ENCODE peak calls at places on chromosomes 11 and 22, in six cellular contexts. X is CD4-positive, alpha-beta T cell; Q is activated naive CD8-positive, alpha-beta T cell treated with anti-CD3 and anti-CD28 coated beads, Interleukin-2, amount 50 U/mL, for 24 hours; N is HCT116; I is right cardiac atrium; E is DND-41. J is an unnamed sample.
A peak's percentile ranks its signal among the peaks of the same experiment; 100 is the strongest.

GRCh38 chr11:118102721-118103261 is 16.0 kb upstream of the SMIM35 start:
- ATAC-seq in X (no peak), Q (no peak), N (no peak), I (no peak), E (no peak), J (no peak)

GRCh38 chr11:122668562-122669090 is 13.1 kb downstream of the UBASH3B start:
- ATAC-seq in X (peak; percentile 70), Q (peak; percentile 83), N (no peak), I (no peak), E (peak; percentile 68), J (no peak)

GRCh38 chr11:113603277-113604059 is 102.6 kb downstream of the TMPRSS5 start:
- ATAC-seq in X (no peak), Q (no peak), N (no peak), I (peak; percentile 91), E (no peak), J (no peak)

GRCh38 chr11:16511109-16511806 is 154.9 kb upstream of the SOX6 start:
- ATAC-seq in X (no peak), Q (no peak), N (no peak), I (no peak), E (no peak), J (peak; percentile 93)

GRCh38 chr22:17578129-17578754 is 14.9 kb downstream of the SLC25A18 start:
- ATAC-seq in X (no peak), Q (no peak), N (no peak), I (peak; percentile 63), E (no peak), J (no peak)

GRCh38 chr11:70547821-70548670 is 149.7 kb downstream of the CTTN start:
- ATAC-seq in X (no peak), Q (no peak), N (peak; percentile 55), I (peak; percentile 75), E (no peak), J (no peak)

GRCh38 chr11:24082241-24082640 is 414.6 kb upstream of the LUZP2 start:
- ATAC-seq in X (no peak), Q (no peak), N (no peak), I (no peak), E (no peak), J (no peak)

GRCh38 chr11:46674463-46675287 is 25.7 kb downstream of the ARHGAP1 start:
- ATAC-seq in X (peak; percentile 30), Q (no peak), N (peak; percentile 45), I (peak; percentile 30), E (no peak), J (peak; percentile 23)

GRCh38 chr11:132103006-132103405 is 732.6 kb downstream of the NTM start:
- ATAC-seq in X (no peak), Q (no peak), N (no peak), I (peak; percentile 39), E (no peak), J (no peak)

GRCh38 chr11:20561915-20562314 is 37.5 kb upstream of the SLC6A5 start:
- ATAC-seq in X (no peak), Q (no peak), N (no peak), I (no peak), E (no peak), J (no peak)

GRCh38 chr11:58493676-58494075 is 14.2 kb downstream of the OR5B21 start:
- ATAC-seq in X (no peak), Q (no peak), N (no peak), I (no peak), E (no peak), J (no peak)

GRCh38 chr22:23767303-23767672 is 484 bp downstream of the CHCHD10 start:
- ATAC-seq in X (no peak), Q (no peak), N (peak; percentile 6), I (peak; percentile 0), E (no peak), J (no peak)

GRCh38 chr11:20025331-20025840 is 134.9 kb downstream of the DBX1 start:
- ATAC-seq in X (no peak), Q (no peak), N (no peak), I (no peak), E (no peak), J (no peak)

GRCh38 chr22:37502342-37503182 is 16.4 kb upstream of the MFNG start:
- ATAC-seq in X (no peak), Q (no peak), N (no peak), I (peak; percentile 7), E (no peak), J (peak; percentile 52)

GRCh38 chr11:60951611-60951908 is 416 bp downstream of the SLC15A3 start:
- ATAC-seq in X (peak; percentile 3), Q (peak; percentile 6), N (no peak), I (peak; percentile 32), E (no peak), J (peak; percentile 17)

GRCh38 chr22:44752285-44753188 is at the start of gene ARHGAP8:
- ATAC-seq in X (peak; percentile 69), Q (peak; percentile 15), N (peak; percentile 75), I (peak; percentile 28), E (no peak), J (peak; percentile 51)

GRCh38 chr11:123299721-123300120 is 104.7 kb upstream of the CLMP start:
- ATAC-seq in X (no peak), Q (no peak), N (no peak), I (no peak), E (no peak), J (no peak)

GRCh38 chr11:4065601-4066377 is 28.8 kb upstream of the RRM1 start:
- ATAC-seq in X (no peak), Q (no peak), N (no peak), I (peak; percentile 60), E (no peak), J (no peak)

GRCh38 chr11:45811571-45812290 is 6.8 kb downstream of the SLC35C1 start:
- ATAC-seq in X (no peak), Q (no peak), N (no peak), I (no peak), E (no peak), J (no peak)

GRCh38 chr11:127000291-127000968 is at the start of gene KIRREL3:
- ATAC-seq in X (no peak), Q (no peak), N (no peak), I (peak; percentile 33), E (no peak), J (no peak)

GRCh38 chr22:47094861-47095330 is 332.4 kb downstream of the TBC1D22A start:
- ATAC-seq in X (no peak), Q (peak; percentile 15), N (no peak), I (no peak), E (no peak), J (peak; percentile 74)

GRCh38 chr11:94795799-94796580 is 27.8 kb downstream of the AMOTL1 start:
- ATAC-seq in X (no peak), Q (no peak), N (no peak), I (no peak), E (no peak), J (no peak)

GRCh38 chr11:18463439-18463838 is 7.8 kb downstream of the LDHAL6A start:
- ATAC-seq in X (no peak), Q (no peak), N (no peak), I (no peak), E (no peak), J (no peak)

GRCh38 chr11:113555071-113555739 is 80.0 kb upstream of the DRD2 start:
- ATAC-seq in X (no peak), Q (no peak), N (no peak), I (no peak), E (no peak), J (no peak)

GRCh38 chr11:69155302-69156198 is at the start of gene SMIM38:
- ATAC-seq in X (no peak), Q (peak; percentile 65), N (peak; percentile 36), I (no peak), E (no peak), J (peak; percentile 57)

GRCh38 chr11:73059915-73060314 is 82.2 kb downstream of the FCHSD2 start:
- ATAC-seq in X (no peak), Q (peak; percentile 75), N (no peak), I (no peak), E (no peak), J (peak; percentile 62)

GRCh38 chr11:115201121-115201792 is 303.0 kb downstream of the CADM1 start:
- ATAC-seq in X (no peak), Q (no peak), N (no peak), I (no peak), E (no peak), J (no peak)

GRCh38 chr11:102276302-102277182 is 40.7 kb upstream of the BIRC3 start:
- ATAC-seq in X (no peak), Q (no peak), N (no peak), I (no peak), E (no peak), J (no peak)

GRCh38 chr22:45206233-45206632 is 34.5 kb downstream of the KIAA0930 start:
- ATAC-seq in X (no peak), Q (no peak), N (no peak), I (no peak), E (no peak), J (no peak)

GRCh38 chr22:39135092-39135896 is 17.2 kb downstream of the CBX7 start:
- ATAC-seq in X (peak; percentile 73), Q (peak; percentile 65), N (peak; percentile 95), I (peak; percentile 61), E (peak; percentile 78), J (peak; percentile 43)

GRCh38 chr11:77407613-77408012 is 66.3 kb downstream of the PAK1 start:
- ATAC-seq in X (no peak), Q (no peak), N (peak; percentile 11), I (no peak), E (no peak), J (peak; percentile 75)

GRCh38 chr11:123264431-123264780 is 69.4 kb upstream of the CLMP start:
- ATAC-seq in X (no peak), Q (no peak), N (no peak), I (no peak), E (no peak), J (no peak)

GRCh38 chr11:43575931-43576833 is 104.4 kb upstream of the HSD17B12 start:
- ATAC-seq in X (no peak), Q (no peak), N (no peak), I (no peak), E (no peak), J (no peak)